ENCODE peak calls at places on chromosomes 13 and 19, in five cellular contexts. One of them, this sample, is unnamed. For H3K4me1, the result is how much of the 10 kb centered on the place peaks cover.

GRCh38 chr19:33428627-33429013 is 55.1 kb downstream of the CEBPG start:
- DNase-seq in H1: no peak
- DNase-seq in SK-N-SH: no peak
- DNase-seq in K562: no peak
- DNase-seq in HepG2: no peak
- DNase-seq in this sample: no peak

GRCh38 chr13:52026246-52026626 is 1.7 kb downstream of the UTP14C start:
- DNase-seq in SK-N-SH: no peak
- DNase-seq in HepG2: peak
- DNase-seq in H1: no peak
- DNase-seq in K562: no peak
- DNase-seq in this sample: no peak

GRCh38 chr13:98752111-98752941 is at the start of gene SLC15A1:
- DNase-seq in HepG2: no peak
- DNase-seq in K562: no peak
- DNase-seq in H1: no peak
- DNase-seq in SK-N-SH: peak
- DNase-seq in this sample: no peak

GRCh38 chr19:48918801-48919247 is 14.7 kb upstream of the DHDH start:
- DNase-seq in K562: peak
- DNase-seq in H1: peak
- DNase-seq in HepG2: no peak
- DNase-seq in SK-N-SH: peak
- DNase-seq in this sample: no peak

GRCh38 chr19:21603431-21604153 is 98.2 kb downstream of the ZNF429 start:
- DNase-seq in SK-N-SH: no peak
- DNase-seq in HepG2: no peak
- DNase-seq in H1: no peak
- DNase-seq in K562: no peak
- DNase-seq in this sample: no peak

GRCh38 chr13:43492745-43493144 is 294.0 kb downstream of the ENOX1 start:
- DNase-seq in H1: no peak
- DNase-seq in HepG2: no peak
- DNase-seq in SK-N-SH: no peak
- DNase-seq in K562: no peak
- DNase-seq in this sample: no peak

GRCh38 chr19:15779756-15780476 is 7.5 kb upstream of the OR10H5 start:
- DNase-seq in HepG2: peak
- DNase-seq in H1: no peak
- DNase-seq in SK-N-SH: no peak
- DNase-seq in K562: no peak
- DNase-seq in this sample: no peak

GRCh38 chr19:16433986-16434385 is 37.8 kb downstream of the EPS15L1 start:
- DNase-seq in K562: no peak
- DNase-seq in SK-N-SH: no peak
- DNase-seq in HepG2: no peak
- DNase-seq in H1: no peak
- DNase-seq in this sample: no peak

GRCh38 chr19:8396185-8396562 is 6.0 kb downstream of the RAB11B start:
- DNase-seq in HepG2: no peak
- DNase-seq in H1: no peak
- DNase-seq in K562: no peak
- DNase-seq in SK-N-SH: peak
- DNase-seq in this sample: no peak

GRCh38 chr13:109331898-109332297 is 454.5 kb downstream of the IRS2 start:
- DNase-seq in SK-N-SH: peak
- DNase-seq in H1: no peak
- DNase-seq in HepG2: no peak
- DNase-seq in K562: no peak
- DNase-seq in this sample: no peak

GRCh38 chr19:55625004-55625326 is 599 bp upstream of the ZNF784 start:
- DNase-seq in H1: no peak
- DNase-seq in HepG2: no peak
- DNase-seq in K562: no peak
- DNase-seq in SK-N-SH: peak
- DNase-seq in this sample: no peak

GRCh38 chr13:75636339-75637095 is 387 bp downstream of the LMO7 start:
- DNase-seq in K562: peak
- DNase-seq in H1: no peak
- DNase-seq in HepG2: peak
- DNase-seq in SK-N-SH: peak
- DNase-seq in this sample: no peak

GRCh38 chr13:30097089-30097488 is 210.3 kb downstream of the KATNAL1 start:
- DNase-seq in K562: no peak
- DNase-seq in H1: no peak
- DNase-seq in SK-N-SH: no peak
- DNase-seq in HepG2: no peak
- DNase-seq in this sample: no peak

GRCh38 chr13:30103161-30103858 is 204.0 kb downstream of the KATNAL1 start:
- DNase-seq in HepG2: no peak
- DNase-seq in H1: no peak
- DNase-seq in K562: no peak
- DNase-seq in SK-N-SH: no peak
- DNase-seq in this sample: no peak

GRCh38 chr13:30094015-30094533 is 213.3 kb downstream of the KATNAL1 start:
- DNase-seq in K562: no peak
- DNase-seq in H1: no peak
- DNase-seq in SK-N-SH: no peak
- DNase-seq in HepG2: no peak
- DNase-seq in this sample: no peak

DNA sequence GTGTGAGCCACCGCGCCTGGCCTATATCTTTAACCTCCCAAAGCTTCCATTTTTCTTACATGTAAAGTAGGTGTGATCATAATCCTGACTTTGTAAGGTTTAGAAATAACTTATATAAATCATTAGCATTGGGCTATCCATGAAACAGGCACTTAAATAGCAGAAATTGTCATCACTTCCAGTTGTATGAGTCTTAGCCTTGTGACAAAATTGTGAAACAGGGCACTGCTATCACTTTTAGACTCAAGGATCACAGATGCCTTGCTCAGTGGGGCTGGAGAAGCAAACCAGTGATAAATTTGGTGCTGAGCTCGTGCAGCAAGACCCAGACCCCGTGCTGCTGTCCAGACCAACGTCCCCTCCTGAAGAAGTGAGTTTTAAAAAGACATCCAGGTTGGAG is 209.7 kb downstream of the KATNAL1 start:
- DNase-seq in HepG2: no peak
- DNase-seq in SK-N-SH: no peak
- DNase-seq in K562: no peak
- DNase-seq in H1: no peak
- DNase-seq in this sample: no peak
- TF ChIP-seq TAF1 in HepG2: no peak
- TF ChIP-seq TAF1 in SK-N-SH: no peak
- TF ChIP-seq TAF1 in K562: no peak
- TF ChIP-seq TAF1 in H1: no peak
- TF ChIP-seq TAF1 in this sample: no peak

DNA sequence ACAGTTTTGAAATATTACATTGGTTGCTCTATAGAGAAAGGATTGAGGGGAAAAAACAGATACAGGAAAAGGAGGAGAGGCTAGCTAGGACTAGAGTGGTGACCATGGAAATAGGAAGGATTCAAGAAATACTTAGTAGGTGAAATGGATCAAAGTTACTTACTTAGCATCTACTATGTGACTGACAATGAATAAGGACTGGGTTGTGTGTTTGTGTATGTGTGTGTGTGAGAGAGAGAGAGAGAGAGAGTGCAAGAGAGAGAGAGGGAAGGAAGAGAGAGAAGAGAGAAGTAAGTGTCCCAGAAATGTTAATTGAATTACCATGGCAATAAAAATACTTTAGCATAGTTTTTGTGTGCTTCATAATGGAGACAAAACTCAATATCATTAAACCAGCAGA is 7.9 kb downstream of the GPC6 start:
- DNase-seq in H1: no peak
- DNase-seq in K562: no peak
- DNase-seq in HepG2: no peak
- DNase-seq in SK-N-SH: no peak
- DNase-seq in this sample: no peak
- TF ChIP-seq YY1 in H1: no peak
- TF ChIP-seq YY1 in K562: no peak
- TF ChIP-seq YY1 in HepG2: no peak
- TF ChIP-seq YY1 in SK-N-SH: no peak
- TF ChIP-seq YY1 in this sample: no peak

GRCh38 chr19:53877361-53877766 is 4.6 kb upstream of the PRKCG start:
- DNase-seq in HepG2: no peak
- DNase-seq in K562: no peak
- DNase-seq in SK-N-SH: no peak
- DNase-seq in H1: no peak
- DNase-seq in this sample: no peak
- H3K4me1 ChIP-seq in HepG2: under half
- H3K4me1 ChIP-seq in K562: under half
- H3K4me1 ChIP-seq in SK-N-SH: under half
- H3K4me1 ChIP-seq in H1: under half
- H3K4me1 ChIP-seq in this sample: under half

DNA sequence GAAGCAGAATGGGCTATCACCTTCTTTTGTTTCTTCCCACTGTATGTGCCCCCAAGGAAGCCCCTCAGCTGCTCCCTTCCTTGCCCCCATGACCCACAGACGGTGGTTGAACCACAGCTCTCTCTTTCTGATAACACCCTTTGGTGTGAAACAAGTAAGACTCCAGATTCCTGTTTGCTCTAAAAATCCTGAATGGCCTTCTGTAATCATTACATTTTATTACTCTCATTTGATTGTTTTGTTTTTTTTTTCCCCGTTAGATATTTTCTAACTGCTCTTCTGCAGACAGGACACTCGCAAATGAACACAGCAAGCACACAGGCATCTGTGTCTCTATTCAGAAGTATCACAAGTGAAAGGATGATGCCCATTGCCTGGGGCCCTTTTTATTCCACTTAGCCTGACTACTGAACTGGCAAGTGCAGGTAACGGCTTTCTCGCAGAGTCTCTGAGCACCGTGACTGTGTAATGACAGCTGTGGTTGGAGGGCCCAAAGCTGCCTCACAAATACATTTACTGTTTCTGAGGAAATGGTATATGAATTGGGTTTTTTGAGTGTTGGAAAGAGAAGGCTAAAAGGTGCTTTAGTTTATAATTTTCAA is 59.3 kb downstream of the OXGR1 start:
- DNase-seq in K562: no peak
- DNase-seq in SK-N-SH: no peak
- DNase-seq in HepG2: no peak
- DNase-seq in H1: no peak
- DNase-seq in this sample: no peak
- TF ChIP-seq TAF1 in K562: no peak
- TF ChIP-seq TAF1 in SK-N-SH: no peak
- TF ChIP-seq TAF1 in HepG2: no peak
- TF ChIP-seq TAF1 in H1: no peak
- TF ChIP-seq TAF1 in this sample: no peak

DNA sequence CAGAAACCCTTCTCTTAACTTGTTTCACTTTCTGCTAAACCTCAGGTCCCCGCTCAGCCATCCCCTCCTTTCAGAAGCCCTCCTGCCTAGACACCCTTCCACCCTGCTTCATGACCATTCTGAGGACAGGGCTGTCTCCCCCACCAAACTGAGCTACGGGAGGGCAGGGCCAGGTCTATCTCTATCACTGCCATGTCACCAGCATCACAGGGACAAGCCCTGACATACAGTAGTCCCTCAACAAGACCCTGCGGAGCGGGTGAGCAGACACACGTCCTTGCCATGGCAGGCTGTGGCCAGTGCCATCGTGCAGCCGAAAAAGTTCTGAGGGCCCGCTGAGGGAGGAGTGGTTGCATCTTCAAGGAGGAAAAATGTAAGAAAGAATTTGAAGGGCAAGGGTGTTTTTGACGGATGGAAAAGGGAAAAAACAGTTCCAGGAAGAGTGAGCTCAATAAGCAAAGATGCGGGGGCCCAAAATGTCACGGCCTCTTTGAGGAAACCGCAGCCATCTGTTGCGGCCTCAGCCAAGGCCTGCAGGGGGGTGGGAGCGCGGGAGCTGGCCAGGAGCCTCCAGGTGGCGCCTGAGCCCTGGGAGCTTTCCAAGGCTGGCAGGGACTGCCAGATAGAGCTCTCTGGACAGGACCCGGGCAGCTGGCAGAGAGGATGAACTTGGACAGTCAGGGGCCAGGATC is 8.1 kb downstream of the PTGIR start:
- DNase-seq in SK-N-SH: peak
- DNase-seq in H1: no peak
- DNase-seq in HepG2: peak
- DNase-seq in K562: peak
- DNase-seq in this sample: no peak
- TF ChIP-seq YY1 in SK-N-SH: no peak
- TF ChIP-seq YY1 in H1: peak
- TF ChIP-seq YY1 in HepG2: no peak
- TF ChIP-seq YY1 in K562: peak
- TF ChIP-seq YY1 in this sample: no peak

DNA sequence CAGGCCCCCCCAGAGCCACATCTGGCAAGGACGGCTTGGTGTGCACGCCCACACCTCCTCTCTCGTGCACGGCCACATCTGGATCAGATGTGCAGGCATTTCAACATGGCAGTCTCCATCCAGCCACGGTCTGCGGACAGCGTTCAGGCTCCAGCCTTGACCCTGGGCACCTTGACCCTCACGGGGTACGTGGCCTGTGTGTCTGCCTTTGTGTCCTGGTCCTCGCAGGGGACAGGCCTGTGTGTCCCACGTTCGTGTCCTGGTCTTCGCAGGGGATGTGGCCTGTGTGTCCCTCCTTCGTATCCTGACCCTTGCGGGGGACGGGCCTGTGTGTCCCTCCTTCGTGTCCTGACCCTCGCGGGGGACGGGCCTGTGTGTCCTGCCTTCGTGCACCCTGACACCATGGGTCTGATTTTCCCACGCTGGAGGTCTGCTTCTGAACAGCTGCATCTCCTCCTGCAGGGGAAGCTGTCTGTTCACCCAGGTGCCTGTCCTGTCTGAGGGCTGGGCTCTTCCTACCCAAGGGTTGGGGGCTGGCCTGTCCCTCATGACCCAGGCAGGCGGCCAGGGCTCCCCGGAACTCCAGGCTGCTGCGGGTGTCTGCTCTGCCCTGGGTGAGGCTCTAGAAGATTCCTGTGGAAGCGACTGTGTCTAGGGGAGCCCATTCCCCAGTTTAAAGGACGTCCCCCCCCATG is 25.3 kb downstream of the RASA3 start:
- DNase-seq in HepG2: no peak
- DNase-seq in K562: no peak
- DNase-seq in SK-N-SH: no peak
- DNase-seq in H1: no peak
- DNase-seq in this sample: no peak
- H3K4me1 ChIP-seq in HepG2: under half
- H3K4me1 ChIP-seq in K562: under half
- H3K4me1 ChIP-seq in SK-N-SH: under half
- H3K4me1 ChIP-seq in H1: under half
- H3K4me1 ChIP-seq in this sample: under half